ENCODE peak calls at places on chromosome 7, in ten cellular contexts. F is PC-3, I is fibroblast of pulmonary artery, Y is astrocyte of the spinal cord, D is NB4, M is ovary, J is astrocyte, B is transverse colon, E is BJ, R is adrenal gland. S is an unnamed sample.

GRCh38 chr7:127504715-127505114 is 80.7 kb downstream of the GCC1 start:
- DNase-seq in B (peak), D (peak), M (no peak), Y (peak), I (peak), F (peak), E (no peak), J (no peak), R (peak), S (peak)

GRCh38 chr7:111532625-111533024 is 29.7 kb downstream of the IMMP2L start:
- DNase-seq in Y (no peak), R (no peak), B (no peak), F (no peak), E (no peak), D (no peak), I (peak), M (no peak), J (no peak), S (peak)

GRCh38 chr7:12884856-12885440 is 197.5 kb downstream of the ARL4A start:
- DNase-seq in D (no peak), M (no peak), F (no peak), I (peak), R (no peak), B (no peak), E (no peak), Y (peak), J (peak), S (peak)

GRCh38 chr7:46490406-46490805 is 569.3 kb upstream of the IGFBP3 start:
- DNase-seq in Y (no peak), J (no peak), B (no peak), E (no peak), M (no peak), I (no peak), R (no peak), D (no peak), F (peak), S (no peak)

GRCh38 chr7:54115028-54115763 is 427.0 kb upstream of the VSTM2A start:
- DNase-seq in Y (no peak), D (no peak), J (no peak), B (no peak), R (no peak), E (no peak), F (no peak), I (no peak), M (no peak), S (no peak)

GRCh38 chr7:28708033-28708451 is 250.1 kb downstream of the TRIL start:
- DNase-seq in Y (peak), D (no peak), B (no peak), I (peak), E (no peak), R (no peak), J (peak), M (no peak), F (no peak), S (peak)

GRCh38 chr7:92631830-92632487 is 41.8 kb upstream of the FAM133B start:
- DNase-seq in E (no peak), D (no peak), Y (no peak), F (no peak), M (no peak), J (no peak), I (no peak), B (no peak), R (no peak), S (no peak)

GRCh38 chr7:108415821-108416536 is 40.3 kb downstream of the NRCAM start:
- DNase-seq in I (peak), B (no peak), D (peak), R (peak), F (peak), E (no peak), M (no peak), J (peak), Y (peak), S (peak)

GRCh38 chr7:125555921-125556320 is 626.3 kb upstream of the POT1 start:
- DNase-seq in Y (no peak), M (no peak), D (no peak), B (no peak), R (no peak), E (no peak), I (no peak), J (no peak), F (no peak), S (no peak)

GRCh38 chr7:123367508-123368122 is 166.8 kb downstream of the IQUB start:
- DNase-seq in D (peak), F (peak), J (no peak), M (no peak), B (no peak), I (peak), Y (peak), R (peak), E (no peak), S (peak)

GRCh38 chr7:17774248-17774647 is 166.0 kb downstream of the SNX13 start:
- DNase-seq in M (no peak), J (peak), R (no peak), D (peak), F (peak), I (peak), B (no peak), Y (peak), E (peak), S (peak)

GRCh38 chr7:22452142-22452763 is 47.7 kb downstream of the STEAP1B start:
- DNase-seq in E (no peak), I (peak), D (peak), R (peak), Y (peak), J (peak), B (peak), M (peak), F (peak), S (peak)

GRCh38 chr7:121273467-121274167 is 55.2 kb upstream of the WNT16 start:
- DNase-seq in J (no peak), Y (peak), D (no peak), R (no peak), I (no peak), M (no peak), B (no peak), E (no peak), F (no peak), S (peak)

GRCh38 chr7:20520530-20520929 is 94.9 kb upstream of the ABCB5 start:
- DNase-seq in I (no peak), B (no peak), Y (no peak), J (no peak), D (no peak), R (no peak), F (no peak), E (no peak), M (no peak), S (no peak)

GRCh38 chr7:75650062-75650461 is 88.7 kb downstream of the HIP1 start:
- DNase-seq in Y (no peak), I (no peak), B (no peak), E (no peak), J (no peak), M (no peak), F (no peak), D (no peak), R (peak), S (no peak)

GRCh38 chr7:99446096-99446495 is 7.4 kb downstream of the CPSF4 start:
- DNase-seq in M (no peak), Y (no peak), E (no peak), R (no peak), B (no peak), D (no peak), J (no peak), F (no peak), I (no peak), S (no peak)

GRCh38 chr7:32616625-32617024 is 121.3 kb downstream of the AVL9 start:
- DNase-seq in E (peak), I (peak), D (no peak), Y (peak), J (peak), B (no peak), F (peak), R (peak), M (no peak), S (peak)

GRCh38 chr7:95501261-95501816 is 15.6 kb downstream of the ASB4 start:
- DNase-seq in R (no peak), M (no peak), F (peak), Y (peak), E (no peak), B (no peak), J (peak), I (no peak), D (peak), S (no peak)

GRCh38 chr7:84194484-84195260 is at the start of gene SEMA3A:
- DNase-seq in B (peak), I (peak), E (no peak), M (no peak), F (peak), Y (peak), J (peak), D (peak), R (peak), S (peak)
- TF ChIP-seq CTCF in B (no peak), I (no peak), E (no peak), M (no peak), F (no peak), Y (no peak), J (no peak), D (no peak), R (peak), S (no peak)

DNA sequence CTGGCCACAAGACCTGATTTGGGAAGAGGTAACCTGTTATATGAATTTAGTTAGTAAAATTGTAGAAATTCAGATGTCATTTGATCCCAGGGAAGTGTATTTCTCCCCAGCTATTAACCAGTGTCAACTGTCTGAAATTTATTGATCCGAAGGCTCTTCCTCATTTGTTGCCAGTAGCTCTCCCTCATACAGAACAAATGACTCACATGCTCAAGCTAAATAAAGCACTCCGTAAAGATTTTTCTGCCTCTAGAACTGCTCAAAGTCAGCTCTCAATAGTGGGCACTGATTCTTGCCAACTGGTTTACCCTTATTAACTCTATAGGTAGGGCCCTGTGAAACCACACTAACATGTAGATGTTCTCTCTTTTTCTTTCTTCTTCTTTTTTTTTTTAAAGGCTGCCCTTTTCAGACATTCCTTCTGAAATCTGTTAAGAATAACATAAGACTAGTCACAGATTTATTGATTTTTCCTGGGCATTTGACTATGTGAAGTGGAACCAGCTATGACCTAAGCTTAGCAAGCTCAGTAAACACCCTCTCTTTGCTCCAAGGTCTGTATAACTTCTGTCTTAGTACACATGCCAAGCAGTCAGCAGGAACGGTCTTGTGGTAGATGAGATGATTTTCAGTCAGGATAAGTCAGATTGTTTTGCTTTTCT is 21.8 kb downstream of the RPA3 start:
- DNase-seq in R (no peak), Y (peak), D (no peak), F (peak), I (no peak), B (no peak), M (no peak), E (no peak), J (peak), S (no peak)
- H3K4me3 ChIP-seq in R (no peak), Y (no peak), D (no peak), F (peak), I (no peak), B (no peak), M (no peak), E (no peak), J (no peak), S (no peak)

GRCh38 chr7:82335001-82335400 is 108.6 kb downstream of the CACNA2D1 start:
- DNase-seq in E (no peak), M (no peak), B (no peak), I (no peak), F (no peak), D (no peak), J (no peak), Y (no peak), R (no peak), S (no peak)

GRCh38 chr7:82339958-82340357 is 103.6 kb downstream of the CACNA2D1 start:
- DNase-seq in J (no peak), I (no peak), F (no peak), D (no peak), E (no peak), Y (no peak), M (no peak), B (no peak), R (no peak), S (no peak)

GRCh38 chr7:82330706-82331220 is 112.8 kb downstream of the CACNA2D1 start:
- DNase-seq in I (no peak), M (no peak), D (no peak), Y (no peak), F (no peak), R (no peak), E (no peak), J (no peak), B (no peak), S (no peak)

GRCh38 chr7:82331234-82331633 is 112.3 kb downstream of the CACNA2D1 start:
- DNase-seq in E (no peak), J (no peak), D (no peak), B (no peak), Y (no peak), F (no peak), M (no peak), I (no peak), R (no peak), S (no peak)

GRCh38 chr7:82335927-82336326 is 107.7 kb downstream of the CACNA2D1 start:
- DNase-seq in F (no peak), I (peak), Y (peak), R (no peak), D (peak), E (no peak), M (no peak), J (peak), B (no peak), S (peak)
- TF ChIP-seq CTCF in F (no peak), I (no peak), Y (no peak), R (no peak), D (no peak), E (no peak), M (no peak), J (no peak), B (no peak), S (no peak)

GRCh38 chr7:88305044-88305443 is 1.6 kb downstream of the STEAP4 start:
- DNase-seq in E (no peak), Y (no peak), D (no peak), R (no peak), B (no peak), F (peak), M (no peak), J (no peak), I (no peak), S (no peak)

GRCh38 chr7:88299126-88299525 is 7.6 kb downstream of the STEAP4 start:
- DNase-seq in R (no peak), J (no peak), I (no peak), D (no peak), B (no peak), F (no peak), E (no peak), Y (no peak), M (no peak), S (no peak)

GRCh38 chr7:88301924-88302323 is 4.8 kb downstream of the STEAP4 start:
- DNase-seq in D (no peak), B (no peak), E (no peak), M (no peak), J (no peak), F (no peak), I (no peak), R (no peak), Y (no peak), S (no peak)

GRCh38 chr7:88300401-88300800 is 6.3 kb downstream of the STEAP4 start:
- DNase-seq in Y (no peak), E (no peak), M (no peak), F (no peak), D (no peak), B (no peak), R (no peak), I (no peak), J (peak), S (no peak)

DNA sequence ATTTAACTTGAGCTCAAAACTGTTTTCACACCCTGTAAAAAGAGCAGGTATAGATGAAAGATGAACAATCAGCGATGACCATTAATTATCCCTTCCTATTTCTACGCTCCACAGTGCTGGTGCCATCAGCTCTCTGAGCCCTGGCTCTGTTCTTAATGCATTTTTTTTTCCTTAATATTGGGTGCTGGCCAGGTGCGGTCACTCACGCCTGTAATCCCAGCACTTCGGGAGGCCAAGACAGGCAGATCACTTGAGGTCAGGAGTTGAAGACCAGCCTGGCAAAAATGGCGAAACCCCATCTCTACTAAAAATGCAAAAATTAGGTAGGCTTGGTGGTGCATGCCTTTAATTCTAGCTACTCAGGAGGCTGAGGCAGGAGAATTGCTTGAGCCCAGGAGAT is 4.2 kb downstream of the STEAP4 start:
- DNase-seq in R (no peak), B (no peak), E (no peak), D (no peak), M (no peak), Y (no peak), J (no peak), I (no peak), F (no peak), S (no peak)
- H3K4me3 ChIP-seq in R (no peak), B (no peak), E (no peak), D (no peak), M (no peak), Y (no peak), J (no peak), I (no peak), F (no peak), S (no peak)

GRCh38 chr7:157831143-157831900 is 494.5 kb downstream of the DNAJB6 start:
- DNase-seq in M (no peak), Y (no peak), J (no peak), R (no peak), F (no peak), E (no peak), D (no peak), I (no peak), B (no peak), S (no peak)
- TF ChIP-seq CTCF in M (no peak), Y (no peak), J (no peak), R (no peak), F (no peak), E (no peak), D (no peak), I (no peak), B (no peak), S (no peak)

DNA sequence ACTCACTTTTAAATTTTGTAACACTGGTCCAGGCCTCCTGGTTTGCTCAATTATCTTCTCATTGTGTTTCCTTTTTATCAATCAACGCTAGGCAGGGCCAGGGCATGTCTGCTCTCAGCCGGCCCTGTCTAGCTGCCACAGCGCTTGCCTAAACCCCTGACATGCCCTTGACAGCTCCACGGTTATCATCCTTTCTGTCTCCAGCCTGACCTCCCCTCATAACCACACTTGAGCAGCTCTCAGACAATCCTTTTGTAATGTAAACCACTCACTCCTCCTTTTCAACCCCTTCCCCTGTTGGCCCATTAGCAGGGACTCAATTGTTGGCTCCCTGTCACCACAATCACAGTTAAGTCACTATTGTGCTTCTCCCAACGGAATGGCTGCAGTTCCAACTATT is 115.0 kb downstream of the ICA1 start:
- DNase-seq in E (no peak), F (no peak), B (no peak), Y (no peak), J (no peak), D (no peak), R (no peak), M (no peak), I (no peak), S (no peak)
- H3K4me3 ChIP-seq in E (no peak), F (no peak), B (no peak), Y (no peak), J (no peak), D (no peak), R (no peak), M (no peak), I (no peak), S (no peak)

GRCh38 chr7:78134256-78134655 is 335.7 kb downstream of the PHTF2 start:
- DNase-seq in Y (peak), D (peak), J (peak), R (no peak), I (peak), F (peak), E (peak), B (no peak), M (no peak), S (peak)
- TF ChIP-seq CTCF in Y (peak), D (peak), J (peak), R (peak), I (peak), F (peak), E (peak), B (peak), M (no peak), S (peak)

DNA sequence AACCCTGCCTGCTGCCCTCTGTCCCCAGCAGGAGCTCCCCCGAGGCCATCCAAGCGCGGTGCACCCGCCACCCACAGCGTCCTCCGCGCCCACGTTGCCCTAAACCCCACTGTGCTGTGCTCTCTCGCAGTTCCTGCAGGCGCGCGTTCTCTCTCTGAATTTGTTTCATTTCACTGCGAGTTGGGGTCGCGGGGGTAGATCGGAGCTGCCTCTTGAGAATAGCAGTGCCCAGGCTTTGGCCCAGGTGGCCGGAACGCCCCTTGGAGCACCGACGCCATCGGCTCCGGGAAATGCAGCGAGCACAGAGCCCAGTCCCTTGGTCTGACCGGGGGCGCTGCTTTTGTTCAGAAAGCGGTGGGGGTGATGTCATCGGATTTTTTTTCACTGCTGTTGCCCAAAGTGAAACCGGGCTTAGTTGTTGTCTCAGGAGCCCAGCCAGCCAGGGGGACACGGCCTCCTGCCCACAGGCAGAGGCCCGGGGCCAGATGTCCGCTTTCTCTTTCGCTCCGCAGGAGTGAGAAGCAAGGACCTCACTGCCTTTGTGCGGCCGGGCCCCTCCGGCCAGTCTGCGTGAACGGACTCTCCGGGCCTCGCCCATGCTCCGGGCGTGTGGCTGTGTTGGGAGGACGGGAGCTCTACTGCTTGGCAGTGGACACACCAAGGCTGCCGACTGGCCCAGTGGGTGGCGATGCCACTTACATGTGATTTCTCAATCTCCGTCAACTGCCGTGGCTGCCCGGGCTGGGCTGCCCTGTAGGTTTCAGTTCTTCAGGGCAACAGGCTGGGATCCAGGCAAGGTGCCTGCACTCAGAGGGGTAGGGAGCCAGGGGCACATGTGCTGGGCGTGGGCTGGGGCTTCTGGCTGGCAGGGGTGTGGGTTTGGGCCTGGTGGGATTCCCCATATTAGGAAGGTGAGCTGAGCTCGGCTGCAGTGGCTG is 43.2 kb downstream of the FOXK1 start:
- DNase-seq in E (peak), B (peak), J (peak), D (peak), F (peak), I (peak), R (peak), Y (peak), M (peak), S (peak)
- H3K4me3 ChIP-seq in E (peak), B (peak), J (peak), D (peak), F (peak), I (peak), R (peak), Y (peak), M (peak), S (peak)

GRCh38 chr7:50782376-50783208 is at the start of gene GRB10:
- DNase-seq in F (peak), Y (peak), I (peak), B (no peak), R (peak), E (no peak), M (peak), J (no peak), D (no peak), S (peak)
- TF ChIP-seq CTCF in F (peak), Y (peak), I (no peak), B (no peak), R (no peak), E (no peak), M (no peak), J (no peak), D (no peak), S (peak)

GRCh38 chr7:37920619-37921339 is at the start of gene EPDR1:
- DNase-seq in M (peak), B (peak), J (peak), F (peak), Y (no peak), R (peak), D (peak), E (no peak), I (no peak), S (peak)
- H3K4me3 ChIP-seq in M (peak), B (peak), J (peak), F (peak), Y (peak), R (peak), D (peak), E (peak), I (peak), S (peak)

S was measured in cardiac fibroblast.